ENCODE peak calls at places on chromosome 18, in five cellular contexts. S is breast epithelium, U is HL-60, Q is HepG2, D is OCI-LY7. F is an unnamed sample.

GRCh38 chr18:24837065-24837464 is 376.6 kb downstream of the HRH4 start:
- DNase-seq in D (no peak), S (no peak), U (no peak), Q (no peak), F (peak)

GRCh38 chr18:6509417-6510198 is 94.9 kb upstream of the L3MBTL4 start:
- DNase-seq in D (no peak), S (no peak), U (no peak), Q (no peak), F (no peak)

GRCh38 chr18:27394687-27395086 is 209.6 kb upstream of the CHST9 start:
- DNase-seq in U (no peak), Q (no peak), D (no peak), S (no peak), F (no peak)

GRCh38 chr18:65906621-65907034 is 155.8 kb downstream of the CDH7 start:
- DNase-seq in U (no peak), D (no peak), S (no peak), Q (no peak), F (no peak)

GRCh38 chr18:54444309-54444914 is 86.7 kb downstream of the C18orf54 start:
- DNase-seq in U (no peak), Q (peak), S (no peak), D (peak), F (peak)

GRCh38 chr18:14900435-14900834 is 152.5 kb downstream of the ANKRD30B start:
- DNase-seq in S (no peak), U (no peak), D (no peak), Q (no peak), F (no peak)

GRCh38 chr18:55083461-55083860 is 124.2 kb upstream of the CCDC68 start:
- DNase-seq in D (no peak), S (no peak), Q (no peak), U (no peak), F (no peak)

GRCh38 chr18:49613741-49614151 is 51.9 kb downstream of the LIPG start:
- DNase-seq in U (no peak), S (no peak), D (no peak), Q (no peak), F (no peak)

DNA sequence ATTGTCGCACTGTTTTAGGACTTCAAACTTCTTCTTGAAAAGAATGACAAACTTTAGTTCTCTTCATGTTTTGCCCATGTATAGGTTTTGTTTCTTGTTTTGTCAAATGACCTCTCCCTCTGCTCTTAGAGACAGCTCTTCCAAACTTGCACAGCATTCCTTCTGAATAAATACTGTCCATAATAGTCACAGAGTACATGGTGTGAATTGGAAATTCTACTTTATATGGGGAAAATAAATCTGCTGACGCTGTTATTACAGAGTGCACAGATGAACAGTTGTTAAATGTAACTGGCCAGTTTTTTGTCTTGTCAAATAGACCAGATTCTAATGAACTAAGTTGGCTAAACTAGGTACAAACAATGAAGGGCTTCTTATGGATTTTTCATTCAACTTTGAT is 115.9 kb upstream of the DTNA start:
- DNase-seq in Q (no peak), U (no peak), S (no peak), D (no peak), F (no peak)
- H3K4me3 ChIP-seq in Q (no peak), U (no peak), S (no peak), D (no peak), F (no peak)

DNA sequence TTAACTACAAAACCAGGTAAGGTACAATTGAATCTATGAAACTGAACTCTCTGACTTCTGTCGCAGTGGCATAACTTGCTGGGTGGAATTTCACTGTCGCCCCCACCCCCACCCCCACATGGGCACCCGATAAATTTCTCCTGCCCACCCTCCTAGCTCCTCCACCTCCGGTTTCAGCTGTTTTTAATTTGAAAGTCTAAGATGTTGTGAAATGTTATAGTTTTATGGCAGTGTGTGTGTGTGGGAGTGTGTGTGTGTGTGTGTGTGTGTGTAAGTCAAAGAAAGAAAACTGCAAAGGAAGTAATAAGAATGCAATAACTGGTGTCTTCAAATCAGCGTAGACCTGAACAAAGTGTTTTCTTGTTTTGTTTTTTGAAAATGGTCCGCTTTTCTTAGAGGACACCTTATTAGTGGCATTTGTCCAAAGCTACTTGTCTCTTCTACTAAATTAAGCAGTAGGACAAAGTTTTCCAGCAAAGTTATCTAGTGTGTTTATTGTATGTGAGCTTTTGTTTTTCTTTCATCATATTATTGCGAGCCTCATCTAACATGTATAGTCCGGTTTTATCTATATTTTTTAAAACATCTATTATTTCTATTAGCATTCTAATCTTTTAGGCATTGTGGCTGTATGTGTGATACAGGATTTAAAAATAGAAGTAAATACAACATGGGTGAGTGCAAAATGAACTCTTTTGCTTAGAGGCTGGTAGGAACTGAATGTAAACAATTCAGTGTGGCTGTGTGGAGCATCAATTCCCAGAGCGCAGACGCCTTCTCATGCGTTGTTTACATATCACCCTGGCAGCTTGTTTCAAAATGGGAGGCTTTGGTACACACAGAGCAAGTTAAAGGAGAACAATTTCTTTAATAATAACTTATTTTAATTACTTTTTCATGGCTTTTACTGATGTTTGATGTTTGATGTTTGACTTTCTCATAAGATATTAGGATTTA is 610 bp downstream of the DTNA start:
- DNase-seq in Q (no peak), S (no peak), D (no peak), U (no peak), F (peak)
- H3K4me3 ChIP-seq in Q (no peak), S (no peak), D (no peak), U (no peak), F (peak)

GRCh38 chr18:22337311-22337710 is 80.4 kb downstream of the CTAGE1 start:
- DNase-seq in D (no peak), Q (no peak), S (no peak), U (no peak), F (no peak)
- H3K4me3 ChIP-seq in D (no peak), Q (no peak), S (no peak), U (no peak), F (no peak)

DNA sequence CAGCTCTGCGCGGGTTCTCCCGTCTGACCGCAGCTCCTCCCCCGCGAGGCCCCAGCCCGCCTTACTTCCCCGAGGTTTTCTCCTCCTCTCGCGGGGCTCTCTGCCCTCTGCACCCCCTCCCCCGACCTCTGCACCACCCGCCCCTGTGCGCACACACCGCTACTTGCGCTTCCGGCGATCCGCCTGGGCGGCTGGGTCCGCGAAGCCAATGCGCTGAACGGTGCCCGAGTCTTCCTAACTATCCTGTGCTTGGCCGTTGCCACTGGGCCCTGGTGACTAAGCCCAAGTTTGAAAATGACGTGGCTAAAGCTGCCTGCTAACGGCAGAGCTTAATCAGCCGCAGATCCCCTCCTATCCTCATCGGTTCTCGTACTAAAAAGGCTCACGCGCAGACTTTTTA is 6.2 kb downstream of the ONECUT2 start:
- DNase-seq in U (no peak), Q (no peak), D (no peak), S (no peak), F (no peak)
- H3K4me3 ChIP-seq in U (peak), Q (no peak), D (no peak), S (no peak), F (peak)

GRCh38 chr18:13450289-13451207 is 232.0 kb downstream of the LDLRAD4 start:
- DNase-seq in D (peak), U (no peak), S (no peak), Q (no peak), F (no peak)

GRCh38 chr18:13451208-13451530 is 232.6 kb downstream of the LDLRAD4 start:
- DNase-seq in U (no peak), S (no peak), Q (no peak), D (no peak), F (no peak)

GRCh38 chr18:13452851-13453524 is 234.4 kb downstream of the LDLRAD4 start:
- DNase-seq in Q (no peak), U (no peak), D (no peak), S (no peak), F (no peak)

GRCh38 chr18:13452448-13452811 is 233.9 kb downstream of the LDLRAD4 start:
- DNase-seq in S (no peak), Q (no peak), D (no peak), U (no peak), F (peak)

DNA sequence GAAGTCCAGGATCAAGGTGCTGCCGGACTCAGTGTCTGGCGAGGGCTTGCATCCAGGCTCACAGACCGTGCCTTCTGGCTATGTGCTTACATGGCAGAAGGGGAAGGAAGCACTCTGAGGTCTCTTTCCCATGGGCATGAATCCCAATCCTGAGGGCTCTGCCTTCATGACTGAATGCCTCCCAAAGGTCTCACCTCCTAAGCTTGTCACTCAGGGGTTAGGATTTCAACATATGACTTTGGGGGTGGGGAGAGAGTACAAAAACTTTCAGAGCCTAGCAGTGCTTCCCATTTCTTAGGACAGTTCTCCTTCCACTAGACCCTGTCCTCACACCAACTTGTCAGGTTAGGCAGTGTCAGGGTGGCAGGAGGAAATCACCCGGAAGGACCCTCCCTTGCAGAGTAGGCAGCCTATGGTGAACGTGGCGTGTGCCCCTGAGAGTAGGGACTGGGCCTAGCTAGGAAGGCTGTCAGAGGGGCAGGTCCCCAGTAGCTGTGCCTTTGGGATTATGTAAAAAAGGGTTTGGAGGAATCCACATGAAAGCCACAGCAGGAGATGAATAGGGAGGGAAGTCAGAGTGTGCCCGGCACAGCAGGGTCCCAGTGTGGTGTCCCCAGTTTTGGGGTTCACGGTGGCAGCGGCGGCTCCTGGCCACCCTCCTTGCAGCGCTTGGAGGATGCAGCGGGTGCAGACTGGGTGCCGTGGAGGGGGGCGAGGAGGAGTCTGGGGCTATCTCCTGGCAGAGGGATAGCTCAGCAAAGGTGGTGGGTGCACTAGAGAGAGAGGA is 233.3 kb downstream of the LDLRAD4 start:
- DNase-seq in S (no peak), D (no peak), U (peak), Q (no peak), F (no peak)
- H3K4me3 ChIP-seq in S (no peak), D (no peak), U (no peak), Q (no peak), F (no peak)

GRCh38 chr18:12359515-12359927 is 17.5 kb downstream of the AFG3L2 start:
- DNase-seq in D (no peak), U (no peak), Q (no peak), S (no peak), F (no peak)
- H3K4me3 ChIP-seq in D (no peak), U (no peak), Q (no peak), S (no peak), F (no peak)

GRCh38 chr18:63158012-63158631 is 161.4 kb downstream of the BCL2 start:
- DNase-seq in D (no peak), Q (no peak), U (no peak), S (no peak), F (no peak)

GRCh38 chr18:63154350-63155152 is 165.0 kb downstream of the BCL2 start:
- DNase-seq in U (no peak), S (no peak), Q (no peak), D (no peak), F (no peak)

GRCh38 chr18:63155169-63155852 is 164.3 kb downstream of the BCL2 start:
- DNase-seq in S (no peak), D (peak), U (no peak), Q (peak), F (no peak)

GRCh38 chr18:63157293-63158011 is 162.1 kb downstream of the BCL2 start:
- DNase-seq in S (no peak), U (no peak), D (peak), Q (no peak), F (no peak)

DNA sequence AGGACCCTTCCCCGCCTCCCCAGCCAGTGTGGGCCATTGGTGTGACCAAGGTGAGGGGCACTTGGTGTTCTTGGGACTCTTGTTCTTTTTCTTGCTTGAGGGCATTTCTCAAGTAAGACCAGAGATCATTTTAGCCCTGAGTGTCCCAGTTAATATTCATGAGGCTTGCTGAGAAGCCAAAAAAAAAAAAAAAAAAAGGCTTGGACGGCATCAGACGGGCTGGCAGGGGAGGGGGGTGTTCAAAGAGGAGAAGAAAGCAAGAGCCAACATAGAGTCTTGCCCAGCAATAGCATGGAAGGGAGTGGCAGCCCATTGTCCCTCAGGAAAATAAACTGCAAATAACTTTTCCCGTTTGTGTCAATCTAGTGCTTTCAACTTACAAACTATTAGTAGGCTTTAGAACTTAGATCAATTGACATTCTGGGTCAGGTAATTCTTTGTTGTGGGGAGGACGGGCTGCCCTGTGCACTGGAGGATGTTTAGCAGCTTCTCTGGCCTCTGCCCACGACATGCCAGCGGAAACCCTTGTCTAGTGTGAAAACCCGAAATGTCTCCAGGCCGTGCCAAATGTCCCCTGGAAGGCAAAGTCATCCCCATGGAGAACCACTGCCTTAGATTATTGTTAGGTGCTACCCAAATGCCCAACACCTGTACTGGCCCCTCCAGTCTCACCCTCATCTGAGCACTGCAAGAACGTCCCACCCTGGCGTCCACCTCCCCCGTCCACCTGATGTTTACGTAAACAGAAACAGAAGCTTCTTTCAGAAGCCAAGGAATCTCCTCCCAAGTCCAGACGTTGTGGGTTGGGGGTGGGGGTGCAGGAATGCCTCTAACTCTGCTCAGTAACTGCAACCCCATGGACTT is 163.4 kb downstream of the BCL2 start:
- DNase-seq in D (no peak), S (no peak), U (no peak), Q (no peak), F (no peak)
- H3K4me3 ChIP-seq in D (peak), S (peak), U (no peak), Q (no peak), F (no peak)